ENCODE peak calls at places on chromosomes 1 and 21, in four cellular contexts. One of them, this sample, is unnamed. For H3K27me3 and H3K36me3, the result is how much of the 10 kb centered on the place peaks cover.

GRCh38 chr1:51119331-51119730 is 17.3 kb downstream of the C1orf185 start:
- DNase-seq in MM.1S: no peak
- DNase-seq in cardiac muscle cell: no peak
- DNase-seq in IMR-90: no peak
- DNase-seq in this sample: no peak

GRCh38 chr1:201447911-201448871 is 20.8 kb downstream of the PHLDA3 start:
- DNase-seq in MM.1S: peak
- DNase-seq in cardiac muscle cell: peak
- DNase-seq in IMR-90: peak
- DNase-seq in this sample: peak

GRCh38 chr1:235835226-235835625 is 31.5 kb downstream of the LYST start:
- DNase-seq in MM.1S: no peak
- DNase-seq in cardiac muscle cell: peak
- DNase-seq in IMR-90: peak
- DNase-seq in this sample: no peak

GRCh38 chr1:216722841-216723240 is 388 bp downstream of the ESRRG start:
- DNase-seq in MM.1S: peak
- DNase-seq in cardiac muscle cell: no peak
- DNase-seq in IMR-90: no peak
- DNase-seq in this sample: no peak

GRCh38 chr1:53294557-53294956 is 33.3 kb downstream of the LRP8 start:
- DNase-seq in MM.1S: peak
- DNase-seq in cardiac muscle cell: peak
- DNase-seq in IMR-90: peak
- DNase-seq in this sample: peak

GRCh38 chr1:75616436-75617433 is 5.8 kb upstream of the SLC44A5 start:
- DNase-seq in MM.1S: no peak
- DNase-seq in cardiac muscle cell: peak
- DNase-seq in IMR-90: peak
- DNase-seq in this sample: no peak

GRCh38 chr1:33985656-33986055 is 121.8 kb downstream of the HMGB4 start:
- DNase-seq in MM.1S: no peak
- DNase-seq in cardiac muscle cell: no peak
- DNase-seq in IMR-90: peak
- DNase-seq in this sample: peak

GRCh38 chr1:29639741-29640427 is 403.6 kb downstream of the PTPRU start:
- DNase-seq in MM.1S: peak
- DNase-seq in cardiac muscle cell: peak
- DNase-seq in IMR-90: peak
- DNase-seq in this sample: peak

GRCh38 chr1:92544756-92545165 is 58.0 kb upstream of the GFI1 start:
- DNase-seq in MM.1S: no peak
- DNase-seq in cardiac muscle cell: no peak
- DNase-seq in IMR-90: peak
- DNase-seq in this sample: no peak

GRCh38 chr1:228143480-228144212 is 3.6 kb downstream of the GUK1 start:
- DNase-seq in MM.1S: no peak
- DNase-seq in cardiac muscle cell: no peak
- DNase-seq in IMR-90: no peak
- DNase-seq in this sample: no peak

GRCh38 chr1:221166162-221166500 is 286.9 kb downstream of the HLX start:
- DNase-seq in MM.1S: no peak
- DNase-seq in cardiac muscle cell: no peak
- DNase-seq in IMR-90: peak
- DNase-seq in this sample: no peak

GRCh38 chr21:25175938-25176337 is 431.3 kb downstream of the MRPL39 start:
- DNase-seq in MM.1S: no peak
- DNase-seq in cardiac muscle cell: no peak
- DNase-seq in IMR-90: no peak
- DNase-seq in this sample: no peak

GRCh38 chr1:5990913-5991783 is 1.1 kb downstream of the NPHP4 start:
- DNase-seq in MM.1S: peak
- DNase-seq in cardiac muscle cell: peak
- DNase-seq in IMR-90: peak
- DNase-seq in this sample: peak

GRCh38 chr1:86965012-86965826 is 50.8 kb downstream of the HS2ST1 start:
- DNase-seq in MM.1S: no peak
- DNase-seq in cardiac muscle cell: peak
- DNase-seq in IMR-90: peak
- DNase-seq in this sample: no peak

GRCh38 chr21:45317401-45318145 is 29.9 kb upstream of the POFUT2 start:
- DNase-seq in MM.1S: no peak
- DNase-seq in cardiac muscle cell: peak
- DNase-seq in IMR-90: peak
- DNase-seq in this sample: peak

GRCh38 chr1:169529068-169529642 is 43.4 kb upstream of the SLC19A2 start:
- DNase-seq in MM.1S: peak
- DNase-seq in cardiac muscle cell: peak
- DNase-seq in IMR-90: no peak
- DNase-seq in this sample: peak

GRCh38 chr1:60670313-60670712 is 412.0 kb upstream of the NFIA start:
- DNase-seq in MM.1S: no peak
- DNase-seq in cardiac muscle cell: no peak
- DNase-seq in IMR-90: no peak
- DNase-seq in this sample: no peak

GRCh38 chr1:99264201-99265021 is at the start of gene PLPPR4:
- DNase-seq in MM.1S: no peak
- DNase-seq in cardiac muscle cell: peak
- DNase-seq in IMR-90: peak
- DNase-seq in this sample: peak

GRCh38 chr1:244346972-244347618 is 104.6 kb downstream of the ADSS2 start:
- DNase-seq in MM.1S: no peak
- DNase-seq in cardiac muscle cell: peak
- DNase-seq in IMR-90: no peak
- DNase-seq in this sample: no peak

GRCh38 chr1:199857103-199857502 is 170.4 kb upstream of the NR5A2 start:
- DNase-seq in MM.1S: no peak
- DNase-seq in cardiac muscle cell: peak
- DNase-seq in IMR-90: peak
- DNase-seq in this sample: no peak

GRCh38 chr1:23585321-23586022 is 26.2 kb upstream of the ID3 start:
- DNase-seq in MM.1S: no peak
- DNase-seq in cardiac muscle cell: peak
- DNase-seq in IMR-90: peak
- DNase-seq in this sample: peak

GRCh38 chr21:41924355-41924754 is 29.5 kb downstream of the C2CD2 start:
- DNase-seq in MM.1S: no peak
- DNase-seq in cardiac muscle cell: no peak
- DNase-seq in IMR-90: peak
- DNase-seq in this sample: no peak
- H3K4me3 ChIP-seq in MM.1S: no peak
- H3K4me3 ChIP-seq in cardiac muscle cell: no peak
- H3K4me3 ChIP-seq in IMR-90: no peak
- H3K4me3 ChIP-seq in this sample: no peak

DNA sequence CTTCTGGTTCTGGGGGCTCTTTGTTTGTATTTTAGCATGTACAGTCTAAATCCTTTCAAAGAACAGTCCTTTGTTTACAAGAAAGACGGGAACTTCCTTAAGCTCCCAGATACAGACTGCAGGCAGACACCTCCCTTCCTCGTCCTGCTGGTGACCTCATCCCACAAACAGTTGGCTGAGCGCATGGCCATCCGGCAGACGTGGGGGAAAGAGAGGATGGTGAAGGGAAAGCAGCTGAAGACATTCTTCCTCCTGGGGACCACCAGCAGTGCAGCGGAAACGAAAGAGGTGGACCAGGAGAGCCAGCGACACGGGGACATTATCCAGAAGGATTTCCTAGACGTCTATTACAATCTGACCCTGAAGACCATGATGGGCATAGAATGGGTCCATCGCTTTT is 47.9 kb downstream of the B3GALT5 start:
- DNase-seq in MM.1S: no peak
- DNase-seq in cardiac muscle cell: peak
- DNase-seq in IMR-90: peak
- DNase-seq in this sample: peak
- H3K27me3 ChIP-seq in MM.1S: under half
- H3K27me3 ChIP-seq in cardiac muscle cell: under half
- H3K27me3 ChIP-seq in IMR-90: under half
- H3K27me3 ChIP-seq in this sample: under half

GRCh38 chr1:28233264-28233606 is 406 bp upstream of the DNAJC8 start:
- DNase-seq in MM.1S: no peak
- DNase-seq in cardiac muscle cell: no peak
- DNase-seq in IMR-90: no peak
- DNase-seq in this sample: no peak

GRCh38 chr1:28232558-28233263 is at the start of gene DNAJC8:
- DNase-seq in MM.1S: peak
- DNase-seq in cardiac muscle cell: peak
- DNase-seq in IMR-90: peak
- DNase-seq in this sample: peak

GRCh38 chr1:28229089-28229488 is 3.7 kb downstream of the DNAJC8 start:
- DNase-seq in MM.1S: no peak
- DNase-seq in cardiac muscle cell: no peak
- DNase-seq in IMR-90: no peak
- DNase-seq in this sample: no peak
- H3K36me3 ChIP-seq in MM.1S: under half
- H3K36me3 ChIP-seq in cardiac muscle cell: under half
- H3K36me3 ChIP-seq in IMR-90: under half
- H3K36me3 ChIP-seq in this sample: under half

GRCh38 chr1:109878531-109878930 is 32.1 kb upstream of the CSF1 start:
- DNase-seq in MM.1S: no peak
- DNase-seq in cardiac muscle cell: no peak
- DNase-seq in IMR-90: no peak
- DNase-seq in this sample: no peak

GRCh38 chr1:109876617-109877319 is 33.9 kb upstream of the CSF1 start:
- DNase-seq in MM.1S: no peak
- DNase-seq in cardiac muscle cell: peak
- DNase-seq in IMR-90: peak
- DNase-seq in this sample: peak

GRCh38 chr1:109877776-109878175 is 32.9 kb upstream of the CSF1 start:
- DNase-seq in MM.1S: no peak
- DNase-seq in cardiac muscle cell: no peak
- DNase-seq in IMR-90: no peak
- DNase-seq in this sample: no peak

GRCh38 chr1:109875874-109876273 is 34.8 kb upstream of the CSF1 start:
- DNase-seq in MM.1S: no peak
- DNase-seq in cardiac muscle cell: no peak
- DNase-seq in IMR-90: no peak
- DNase-seq in this sample: no peak

GRCh38 chr1:109877320-109877771 is 33.3 kb upstream of the CSF1 start:
- DNase-seq in MM.1S: no peak
- DNase-seq in cardiac muscle cell: peak
- DNase-seq in IMR-90: peak
- DNase-seq in this sample: peak
- H3K4me3 ChIP-seq in MM.1S: no peak
- H3K4me3 ChIP-seq in cardiac muscle cell: no peak
- H3K4me3 ChIP-seq in IMR-90: no peak
- H3K4me3 ChIP-seq in this sample: no peak

DNA sequence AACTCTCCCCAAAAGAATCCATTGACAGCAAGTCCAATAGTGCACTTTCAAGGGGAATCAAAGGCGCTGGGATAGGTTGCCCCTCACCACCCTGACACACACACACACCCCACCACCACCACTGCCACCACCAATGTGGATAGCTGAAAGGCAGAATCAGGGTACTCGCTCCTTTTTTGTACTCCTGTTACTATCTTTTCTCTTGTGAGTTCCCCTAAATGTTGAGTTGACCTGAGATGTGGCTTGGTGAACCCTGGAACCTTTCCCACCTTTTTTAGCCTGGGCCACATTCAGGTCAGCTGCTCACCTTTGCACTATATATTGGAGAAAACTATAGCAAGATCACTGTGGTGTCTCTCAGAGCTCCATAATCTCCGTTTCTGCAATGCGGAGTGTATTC is 3.9 kb downstream of the S100A8 start:
- DNase-seq in MM.1S: no peak
- DNase-seq in cardiac muscle cell: no peak
- DNase-seq in IMR-90: no peak
- DNase-seq in this sample: no peak
- H3K27me3 ChIP-seq in MM.1S: under half
- H3K27me3 ChIP-seq in cardiac muscle cell: under half
- H3K27me3 ChIP-seq in IMR-90: under half
- H3K27me3 ChIP-seq in this sample: under half

GRCh38 chr21:43686811-43687565 is 27.6 kb downstream of the RRP1B start:
- DNase-seq in MM.1S: no peak
- DNase-seq in cardiac muscle cell: no peak
- DNase-seq in IMR-90: no peak
- DNase-seq in this sample: no peak

GRCh38 chr21:43684424-43684823 is 25.1 kb downstream of the RRP1B start:
- DNase-seq in MM.1S: no peak
- DNase-seq in cardiac muscle cell: peak
- DNase-seq in IMR-90: no peak
- DNase-seq in this sample: no peak

GRCh38 chr21:43679951-43680350 is 20.6 kb downstream of the RRP1B start:
- DNase-seq in MM.1S: no peak
- DNase-seq in cardiac muscle cell: no peak
- DNase-seq in IMR-90: no peak
- DNase-seq in this sample: no peak

GRCh38 chr21:43676391-43676790 is 17.0 kb downstream of the RRP1B start:
- DNase-seq in MM.1S: no peak
- DNase-seq in cardiac muscle cell: no peak
- DNase-seq in IMR-90: no peak
- DNase-seq in this sample: no peak

DNA sequence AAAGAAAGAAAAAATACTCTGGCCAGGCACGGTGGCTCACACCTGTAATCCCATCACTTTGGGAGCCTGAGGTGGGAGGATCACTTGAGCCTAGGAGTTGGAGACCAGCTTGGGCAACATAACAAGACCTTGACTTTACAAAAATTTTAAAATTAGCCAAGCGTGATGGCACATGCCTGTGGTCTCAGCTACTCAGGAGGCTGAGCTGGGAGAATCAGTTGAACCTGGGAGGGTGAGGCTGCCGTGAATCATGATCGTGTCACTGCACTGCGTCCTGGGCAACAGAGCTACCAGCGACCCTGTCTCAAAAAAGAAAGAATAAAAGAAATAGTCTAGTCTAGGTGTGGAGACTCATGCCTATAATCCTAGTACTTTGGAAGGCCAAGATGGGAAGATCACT is 22.3 kb downstream of the RRP1B start:
- DNase-seq in MM.1S: no peak
- DNase-seq in cardiac muscle cell: no peak
- DNase-seq in IMR-90: no peak
- DNase-seq in this sample: no peak
- H3K36me3 ChIP-seq in MM.1S: under half
- H3K36me3 ChIP-seq in cardiac muscle cell: under half
- H3K36me3 ChIP-seq in IMR-90: under half
- H3K36me3 ChIP-seq in this sample: half or more